ENCODE peak calls at places on chromosomes 1 and 21, in nine cellular contexts. M, L, T, J, O, W, R, N and Y are unnamed samples.

GRCh38 chr1:58895082-58895481 is 111.2 kb upstream of the JUN start:
- DNase-seq in M (no peak), L (no peak), W (no peak), O (no peak), T (no peak), J (no peak), N (no peak), R (no peak), Y (no peak)

GRCh38 chr1:30358510-30358909 is 364.9 kb downstream of the MATN1 start:
- DNase-seq in W (no peak), M (no peak), L (no peak), R (no peak), T (peak; percentile 28), O (no peak), J (no peak), N (no peak), Y (no peak)

GRCh38 chr1:33275200-33275599 is 18.9 kb downstream of the ZNF362 start:
- DNase-seq in M (no peak), W (no peak), N (no peak), J (no peak), R (no peak), L (no peak), T (no peak), O (no peak), Y (no peak)

GRCh38 chr21:17921579-17922530 is 102.7 kb upstream of the C21orf91 start:
- DNase-seq in R (no peak), M (no peak), J (no peak), N (peak; percentile 65), L (no peak), O (no peak), T (no peak), W (peak; percentile 72), Y (no peak)

GRCh38 chr1:245493029-245493428 is 338.2 kb downstream of the KIF26B start:
- DNase-seq in R (no peak), L (no peak), T (no peak), N (no peak), W (no peak), M (no peak), O (no peak), J (no peak), Y (no peak)

GRCh38 chr1:203286161-203286984 is 18.9 kb upstream of the BTG2 start:
- DNase-seq in L (peak; percentile 36), O (no peak), T (no peak), R (no peak), M (no peak), J (no peak), N (no peak), W (no peak), Y (no peak)

GRCh38 chr1:81409875-81410274 is 390.9 kb upstream of the ADGRL2 start:
- DNase-seq in R (no peak), O (no peak), N (no peak), J (no peak), T (no peak), M (no peak), L (no peak), W (no peak), Y (no peak)

GRCh38 chr1:234918216-234918841 is 210.3 kb downstream of the TOMM20 start:
- DNase-seq in R (no peak), M (no peak), W (peak; percentile 85), N (no peak), O (no peak), J (no peak), L (no peak), T (no peak), Y (peak; percentile 74)

GRCh38 chr1:27374687-27375086 is at the start of gene FCN3:
- DNase-seq in O (no peak), T (no peak), L (no peak), R (no peak), J (no peak), N (no peak), W (no peak), M (no peak), Y (no peak)

GRCh38 chr1:63645301-63645700 is 52.1 kb downstream of the PGM1 start:
- DNase-seq in N (peak; percentile 20), T (no peak), M (no peak), O (no peak), R (no peak), L (no peak), J (no peak), W (no peak), Y (no peak)

GRCh38 chr1:95916616-95917015 is 682.6 kb downstream of the RWDD3 start:
- DNase-seq in R (no peak), W (peak; percentile 8), M (no peak), N (peak; percentile 14), J (no peak), O (no peak), L (no peak), T (no peak), Y (no peak)

GRCh38 chr1:202625416-202626360 is 84.6 kb downstream of the SYT2 start:
- DNase-seq in L (peak; percentile 76), R (no peak), M (peak; percentile 26), T (peak; percentile 83), W (peak; percentile 57), J (peak; percentile 58), N (peak; percentile 57), O (peak; percentile 59), Y (peak; percentile 83)

DNA sequence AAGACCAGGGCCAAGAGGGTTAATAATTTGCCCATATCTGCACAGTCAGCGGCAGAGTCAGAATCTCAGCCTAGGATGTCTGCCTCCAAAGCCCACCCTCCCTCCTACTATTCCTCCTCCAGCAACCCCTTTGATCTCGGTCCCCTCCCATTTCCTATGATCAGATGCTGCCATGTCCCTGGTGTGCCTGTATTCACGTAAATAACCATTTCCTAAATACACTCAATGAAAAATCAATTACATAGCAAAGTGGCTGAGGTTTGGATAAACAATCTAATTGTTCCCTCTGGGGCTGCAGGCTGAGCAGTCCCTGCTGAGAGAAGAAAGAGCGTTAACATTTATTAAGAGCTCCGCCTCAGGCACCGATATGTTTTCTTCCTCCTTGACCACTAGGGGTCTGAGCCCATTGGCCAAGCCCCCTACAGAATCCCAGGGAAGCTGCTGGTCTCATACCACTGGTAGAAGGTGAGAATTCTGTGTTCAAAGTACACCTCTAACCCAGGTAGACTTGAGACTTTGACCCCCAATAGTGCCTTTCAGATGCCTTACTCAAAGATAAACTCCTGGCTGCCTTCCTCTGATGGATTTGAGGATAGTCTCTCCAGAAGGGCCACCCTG is 34.0 kb upstream of the CAMK1G start:
- DNase-seq in M (no peak), O (no peak), N (no peak), T (peak; percentile 71), W (no peak), L (no peak), J (no peak), R (peak; percentile 12), Y (peak; percentile 22)
- TF ChIP-seq CTCF in M (peak; percentile 37), O (no peak), N (no peak), T (peak; percentile 78), W (peak; percentile 25), L (peak; percentile 13), J (no peak), R (no peak), Y (peak; percentile 63)

DNA sequence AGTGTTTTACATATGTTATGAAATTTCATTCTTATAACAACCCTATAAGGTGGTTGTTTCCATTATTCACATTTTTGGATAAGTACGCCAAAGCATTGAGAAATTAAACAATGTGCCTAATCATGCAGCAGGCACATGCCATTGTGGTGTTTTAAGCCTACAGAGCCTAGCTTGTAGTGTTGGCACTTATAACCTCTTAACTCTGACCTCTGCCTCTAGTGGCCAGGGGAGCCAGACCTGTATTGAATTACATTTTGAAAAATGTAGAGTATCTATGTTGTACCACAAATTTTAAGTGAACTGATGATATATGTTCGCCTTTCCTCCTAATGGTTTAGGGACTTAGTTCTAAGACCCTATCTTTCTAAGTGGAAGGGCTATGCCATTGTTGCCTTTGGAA is 61.0 kb downstream of the KCNK2 start:
- DNase-seq in M (no peak), O (no peak), W (no peak), N (no peak), R (no peak), T (no peak), J (no peak), L (peak; percentile 0), Y (no peak)
- TF ChIP-seq CTCF in M (no peak), O (no peak), W (no peak), N (no peak), R (no peak), T (peak; percentile 29), J (no peak), L (no peak), Y (no peak)

GRCh38 chr1:13697738-13698137 is 2.2 kb upstream of the PRDM2 start:
- DNase-seq in R (no peak), T (no peak), M (no peak), W (no peak), O (no peak), J (no peak), N (no peak), L (no peak), Y (no peak)
- TF ChIP-seq CTCF in R (no peak), T (no peak), M (no peak), W (no peak), O (no peak), J (no peak), N (no peak), L (no peak), Y (no peak)

GRCh38 chr1:192808588-192809285 is at the start of gene RGS2:
- DNase-seq in O (peak; percentile 93), T (peak; percentile 95), J (peak; percentile 86), L (peak; percentile 96), M (peak; percentile 52), R (peak; percentile 95), N (peak; percentile 95), W (peak; percentile 96), Y (peak; percentile 86)

GRCh38 chr1:192805832-192806323 is 3.0 kb upstream of the RGS2 start:
- DNase-seq in W (peak; percentile 87), N (peak; percentile 91), L (no peak), R (no peak), J (no peak), O (no peak), M (peak; percentile 65), T (no peak), Y (peak; percentile 11)

GRCh38 chr1:192809286-192810252 is 730 bp downstream of the RGS2 start:
- DNase-seq in R (peak; percentile 78), J (peak; percentile 53), O (peak; percentile 47), M (no peak), T (no peak), W (peak; percentile 69), N (peak; percentile 65), L (peak; percentile 54), Y (peak; percentile 18)

GRCh38 chr1:192807968-192808587 is 761 bp upstream of the RGS2 start:
- DNase-seq in W (peak; percentile 73), O (no peak), T (no peak), L (no peak), M (no peak), N (peak; percentile 71), R (no peak), J (peak; percentile 16), Y (no peak)

GRCh38 chr1:192807221-192807967 is 1.4 kb upstream of the RGS2 start:
- DNase-seq in M (no peak), N (peak; percentile 56), J (no peak), T (no peak), W (peak; percentile 55), O (no peak), L (no peak), R (no peak), Y (no peak)
- TF ChIP-seq CTCF in M (peak; percentile 10), N (no peak), J (no peak), T (no peak), W (no peak), O (no peak), L (peak; percentile 23), R (no peak), Y (no peak)